ENCODE peak calls at places on chromosome 2, in four cellular contexts. One of them, this sample, is unnamed. For H3K36me3 and H3K27me3, the result is how much of the 10 kb centered on the place peaks cover.

GRCh38 chr2:239731422-239731821 is 293.7 kb downstream of the NDUFA10 start:
- DNase-seq in sigmoid colon: no peak
- DNase-seq in BJ: no peak
- DNase-seq in CD8-positive, alpha-beta memory T cell: no peak
- DNase-seq in this sample: no peak

GRCh38 chr2:238286987-238287386 is 1.4 kb downstream of the PER2 start:
- DNase-seq in sigmoid colon: peak
- DNase-seq in BJ: no peak
- DNase-seq in CD8-positive, alpha-beta memory T cell: no peak
- DNase-seq in this sample: no peak

GRCh38 chr2:236748801-236749200 is 179.2 kb downstream of the ACKR3 start:
- DNase-seq in sigmoid colon: no peak
- DNase-seq in BJ: no peak
- DNase-seq in CD8-positive, alpha-beta memory T cell: no peak
- DNase-seq in this sample: no peak

GRCh38 chr2:133812826-133813617 is 244.8 kb upstream of the NCKAP5 start:
- DNase-seq in sigmoid colon: no peak
- DNase-seq in BJ: no peak
- DNase-seq in CD8-positive, alpha-beta memory T cell: no peak
- DNase-seq in this sample: peak

GRCh38 chr2:18518116-18519111 is 42.0 kb downstream of the RDH14 start:
- DNase-seq in sigmoid colon: no peak
- DNase-seq in BJ: no peak
- DNase-seq in CD8-positive, alpha-beta memory T cell: no peak
- DNase-seq in this sample: no peak

GRCh38 chr2:161586517-161587167 is 37.6 kb upstream of the SLC4A10 start:
- DNase-seq in sigmoid colon: no peak
- DNase-seq in BJ: peak
- DNase-seq in CD8-positive, alpha-beta memory T cell: no peak
- DNase-seq in this sample: no peak

GRCh38 chr2:60531638-60532216 is 21.7 kb downstream of the BCL11A start:
- DNase-seq in sigmoid colon: peak
- DNase-seq in BJ: no peak
- DNase-seq in CD8-positive, alpha-beta memory T cell: no peak
- DNase-seq in this sample: no peak

GRCh38 chr2:240465765-240466578 is 30.5 kb downstream of the GPC1 start:
- DNase-seq in sigmoid colon: peak
- DNase-seq in BJ: no peak
- DNase-seq in CD8-positive, alpha-beta memory T cell: no peak
- DNase-seq in this sample: no peak

GRCh38 chr2:224894356-224894755 is 147.9 kb downstream of the DOCK10 start:
- DNase-seq in sigmoid colon: no peak
- DNase-seq in BJ: no peak
- DNase-seq in CD8-positive, alpha-beta memory T cell: no peak
- DNase-seq in this sample: no peak

GRCh38 chr2:219060821-219061791 is at the start of gene IHH:
- DNase-seq in sigmoid colon: no peak
- DNase-seq in BJ: no peak
- DNase-seq in CD8-positive, alpha-beta memory T cell: no peak
- DNase-seq in this sample: no peak

GRCh38 chr2:235609321-235609720 is 115.5 kb downstream of the AGAP1 start:
- DNase-seq in sigmoid colon: no peak
- DNase-seq in BJ: no peak
- DNase-seq in CD8-positive, alpha-beta memory T cell: no peak
- DNase-seq in this sample: no peak

GRCh38 chr2:235610696-235611257 is 116.9 kb downstream of the AGAP1 start:
- DNase-seq in sigmoid colon: no peak
- DNase-seq in BJ: no peak
- DNase-seq in CD8-positive, alpha-beta memory T cell: no peak
- DNase-seq in this sample: no peak

GRCh38 chr2:235611337-235611736 is 117.5 kb downstream of the AGAP1 start:
- DNase-seq in sigmoid colon: no peak
- DNase-seq in BJ: no peak
- DNase-seq in CD8-positive, alpha-beta memory T cell: no peak
- DNase-seq in this sample: no peak

GRCh38 chr2:235608200-235608591 is 114.4 kb downstream of the AGAP1 start:
- DNase-seq in sigmoid colon: no peak
- DNase-seq in BJ: no peak
- DNase-seq in CD8-positive, alpha-beta memory T cell: no peak
- DNase-seq in this sample: no peak

DNA sequence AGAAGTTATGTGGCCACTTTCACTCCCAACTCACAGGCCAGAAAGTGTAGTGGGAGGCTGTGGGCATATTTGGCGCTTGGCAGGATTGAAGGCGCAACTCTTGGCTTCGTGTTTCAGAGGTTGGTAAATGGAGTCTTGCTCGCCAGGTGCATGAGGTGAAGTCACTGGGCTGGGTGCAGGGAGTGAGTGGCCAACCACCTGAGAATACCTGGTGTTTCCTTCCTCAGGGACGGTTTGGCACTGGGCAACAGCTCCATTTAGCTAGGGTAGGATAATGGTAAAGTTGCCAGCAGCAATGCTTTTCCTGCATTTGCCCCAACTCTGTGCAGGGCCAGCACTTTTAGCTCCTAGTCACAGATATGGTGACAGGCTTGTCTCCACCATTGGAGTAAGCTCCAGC is 115.9 kb downstream of the AGAP1 start:
- DNase-seq in sigmoid colon: no peak
- DNase-seq in BJ: no peak
- DNase-seq in CD8-positive, alpha-beta memory T cell: no peak
- DNase-seq in this sample: no peak
- H3K36me3 ChIP-seq in sigmoid colon: under half
- H3K36me3 ChIP-seq in BJ: under half
- H3K36me3 ChIP-seq in CD8-positive, alpha-beta memory T cell: under half
- H3K36me3 ChIP-seq in this sample: under half

DNA sequence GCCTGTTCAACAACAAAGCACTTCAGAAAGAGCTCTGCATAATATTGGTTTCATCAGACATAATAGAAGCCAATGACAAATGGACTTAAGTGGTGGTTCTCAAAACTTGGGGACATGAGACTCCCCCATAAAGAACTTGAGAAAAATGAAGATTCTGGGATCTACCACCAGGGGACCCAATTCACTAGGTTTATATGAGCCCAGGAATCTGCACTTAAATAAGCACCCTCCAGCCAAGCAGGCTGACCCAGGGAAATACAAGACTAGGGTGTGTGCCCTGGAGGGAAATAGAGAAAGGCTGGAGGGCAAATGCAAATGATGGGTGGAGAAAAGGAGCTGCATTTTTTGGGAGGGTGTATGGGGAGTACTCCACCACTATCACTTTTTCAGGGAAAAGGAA is 52.5 kb downstream of the SATB2 start:
- DNase-seq in sigmoid colon: no peak
- DNase-seq in BJ: no peak
- DNase-seq in CD8-positive, alpha-beta memory T cell: no peak
- DNase-seq in this sample: no peak
- H3K4me3 ChIP-seq in sigmoid colon: no peak
- H3K4me3 ChIP-seq in BJ: no peak
- H3K4me3 ChIP-seq in CD8-positive, alpha-beta memory T cell: no peak
- H3K4me3 ChIP-seq in this sample: no peak

DNA sequence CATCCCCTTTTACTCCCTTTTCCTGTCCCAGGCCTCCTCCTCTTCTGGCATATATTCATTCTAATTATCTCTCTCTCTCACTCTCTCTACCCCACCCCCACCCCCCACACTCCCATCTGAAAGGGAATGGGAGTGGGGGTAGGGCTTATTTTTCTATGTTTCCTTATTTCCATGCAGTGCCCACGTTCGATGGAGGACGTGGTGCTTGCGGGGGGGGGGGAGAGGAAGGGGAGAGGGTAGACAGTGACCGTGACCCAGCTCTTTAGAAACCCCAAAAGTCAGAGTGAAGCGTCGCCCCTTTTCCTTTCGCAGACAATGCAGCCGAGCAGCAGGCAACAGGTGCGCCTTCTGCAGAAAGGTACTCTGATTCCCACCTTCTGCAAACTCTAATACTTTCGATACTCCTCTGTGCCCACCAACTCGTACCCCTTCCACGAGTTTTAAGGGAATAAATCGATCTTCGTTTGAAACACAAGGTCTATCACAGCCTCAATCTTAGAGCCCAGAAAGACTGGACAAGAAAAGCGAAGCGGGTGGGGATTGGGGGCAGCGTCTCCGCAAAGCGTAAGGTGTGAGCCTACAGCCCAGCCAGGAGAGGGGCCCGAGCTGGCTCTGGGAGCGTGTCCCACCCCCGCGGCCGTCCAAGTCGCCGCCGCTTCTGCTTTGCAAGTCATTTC is 891 bp upstream of the NR4A2 start:
- DNase-seq in sigmoid colon: no peak
- DNase-seq in BJ: no peak
- DNase-seq in CD8-positive, alpha-beta memory T cell: no peak
- DNase-seq in this sample: no peak
- H3K27me3 ChIP-seq in sigmoid colon: under half
- H3K27me3 ChIP-seq in BJ: under half
- H3K27me3 ChIP-seq in CD8-positive, alpha-beta memory T cell: under half
- H3K27me3 ChIP-seq in this sample: under half

GRCh38 chr2:190111166-190111565 is 48.6 kb upstream of the MSTN start:
- DNase-seq in sigmoid colon: no peak
- DNase-seq in BJ: no peak
- DNase-seq in CD8-positive, alpha-beta memory T cell: no peak
- DNase-seq in this sample: no peak
- H3K36me3 ChIP-seq in sigmoid colon: under half
- H3K36me3 ChIP-seq in BJ: under half
- H3K36me3 ChIP-seq in CD8-positive, alpha-beta memory T cell: under half
- H3K36me3 ChIP-seq in this sample: under half

GRCh38 chr2:206780671-206781070 is 15.3 kb downstream of the FASTKD2 start:
- DNase-seq in sigmoid colon: no peak
- DNase-seq in BJ: no peak
- DNase-seq in CD8-positive, alpha-beta memory T cell: no peak
- DNase-seq in this sample: no peak

GRCh38 chr2:206784559-206785353 is 19.4 kb downstream of the FASTKD2 start:
- DNase-seq in sigmoid colon: no peak
- DNase-seq in BJ: no peak
- DNase-seq in CD8-positive, alpha-beta memory T cell: no peak
- DNase-seq in this sample: no peak

GRCh38 chr2:206783718-206784117 is 18.3 kb downstream of the FASTKD2 start:
- DNase-seq in sigmoid colon: no peak
- DNase-seq in BJ: no peak
- DNase-seq in CD8-positive, alpha-beta memory T cell: no peak
- DNase-seq in this sample: no peak
- H3K4me3 ChIP-seq in sigmoid colon: no peak
- H3K4me3 ChIP-seq in BJ: no peak
- H3K4me3 ChIP-seq in CD8-positive, alpha-beta memory T cell: no peak
- H3K4me3 ChIP-seq in this sample: no peak

GRCh38 chr2:110866036-110866435 is 133.7 kb downstream of the ACOXL start:
- DNase-seq in sigmoid colon: no peak
- DNase-seq in BJ: no peak
- DNase-seq in CD8-positive, alpha-beta memory T cell: no peak
- DNase-seq in this sample: no peak
- H3K27me3 ChIP-seq in sigmoid colon: under half
- H3K27me3 ChIP-seq in BJ: under half
- H3K27me3 ChIP-seq in CD8-positive, alpha-beta memory T cell: under half
- H3K27me3 ChIP-seq in this sample: under half

DNA sequence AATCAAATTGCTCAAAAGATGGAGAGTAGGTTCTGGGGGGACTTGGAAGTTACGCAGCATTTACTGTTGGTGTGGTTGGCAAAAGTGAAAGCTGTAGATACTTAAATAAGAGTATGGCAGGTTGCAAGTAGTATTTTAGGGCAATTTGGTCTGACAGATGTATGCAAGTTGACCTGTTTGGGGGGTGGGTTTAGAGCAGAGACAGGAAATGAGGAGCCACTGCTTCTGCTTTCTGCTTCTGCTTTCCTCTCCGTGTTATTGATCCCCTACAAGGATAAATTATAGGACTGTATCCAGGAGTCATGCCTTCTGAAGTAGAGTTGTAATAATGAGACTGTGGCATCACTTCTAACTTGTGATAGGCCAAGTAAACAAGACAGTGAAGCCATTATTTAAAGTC is 71.2 kb downstream of the EPAS1 start:
- DNase-seq in sigmoid colon: no peak
- DNase-seq in BJ: no peak
- DNase-seq in CD8-positive, alpha-beta memory T cell: no peak
- DNase-seq in this sample: no peak
- H3K36me3 ChIP-seq in sigmoid colon: under half
- H3K36me3 ChIP-seq in BJ: under half
- H3K36me3 ChIP-seq in CD8-positive, alpha-beta memory T cell: under half
- H3K36me3 ChIP-seq in this sample: under half

GRCh38 chr2:65300134-65300771 is 72.6 kb downstream of the ACTR2 start:
- DNase-seq in sigmoid colon: peak
- DNase-seq in BJ: no peak
- DNase-seq in CD8-positive, alpha-beta memory T cell: no peak
- DNase-seq in this sample: no peak
- H3K4me3 ChIP-seq in sigmoid colon: no peak
- H3K4me3 ChIP-seq in BJ: no peak
- H3K4me3 ChIP-seq in CD8-positive, alpha-beta memory T cell: peak
- H3K4me3 ChIP-seq in this sample: no peak

This sample was measured in kidney epithelial cell.